ENCODE peak calls at places on chromosomes 3 and 15, in four cellular contexts. P is GM12864, Y is ascending aorta, U is choroid plexus epithelial cell. R is an unnamed sample.

GRCh38 chr3:71930056-71930991 is 145.4 kb upstream of the PROK2 start:
- DNase-seq in P (no peak), Y (no peak), U (peak), R (peak)

GRCh38 chr3:111762535-111762934 is 96.5 kb upstream of the PHLDB2 start:
- DNase-seq in P (no peak), Y (no peak), U (peak), R (no peak)

GRCh38 chr15:58185439-58185838 is 47.3 kb downstream of the AQP9 start:
- DNase-seq in P (no peak), Y (no peak), U (peak), R (peak)

GRCh38 chr3:184360834-184361531 is 422 bp downstream of the CLCN2 start:
- DNase-seq in P (no peak), Y (no peak), U (no peak), R (no peak)

GRCh38 chr3:31011383-31011782 is 116.9 kb upstream of the GADL1 start:
- DNase-seq in P (no peak), Y (no peak), U (no peak), R (no peak)

GRCh38 chr3:72836923-72837322 is 11.3 kb downstream of the SHQ1 start:
- DNase-seq in P (no peak), Y (peak), U (no peak), R (no peak)

GRCh38 chr15:92304239-92304975 is 89.3 kb upstream of the ST8SIA2 start:
- DNase-seq in P (no peak), Y (no peak), U (no peak), R (no peak)

GRCh38 chr15:68681836-68682235 is 103.0 kb downstream of the CORO2B start:
- DNase-seq in P (no peak), Y (no peak), U (no peak), R (no peak)

GRCh38 chr15:34813446-34814190 is 18.3 kb upstream of the ACTC1 start:
- DNase-seq in P (no peak), Y (no peak), U (no peak), R (no peak)

GRCh38 chr3:113241292-113242033 is 30.1 kb downstream of the BOC start:
- DNase-seq in P (no peak), Y (no peak), U (no peak), R (no peak)

GRCh38 chr3:112775011-112775742 is 71.5 kb downstream of the CD200R1L start:
- DNase-seq in P (no peak), Y (peak), U (peak), R (no peak)

GRCh38 chr15:28983432-28984311 is 97.9 kb downstream of the APBA2 start:
- DNase-seq in P (no peak), Y (no peak), U (no peak), R (no peak)
- TF ChIP-seq CTCF in P (no peak), Y (no peak), U (peak), R (no peak)

GRCh38 chr3:143120716-143121239 is 1.2 kb downstream of the CHST2 start:
- DNase-seq in P (no peak), Y (peak), U (peak), R (peak)
- TF ChIP-seq CTCF in P (peak), Y (no peak), U (peak), R (peak)

GRCh38 chr15:54594115-54594514 is 602.6 kb downstream of the RSL24D1 start:
- DNase-seq in P (no peak), Y (no peak), U (no peak), R (no peak)
- TF ChIP-seq CTCF in P (no peak), Y (no peak), U (no peak), R (no peak)

GRCh38 chr15:93495799-93496637 is 407.0 kb upstream of the RGMA start:
- DNase-seq in P (no peak), Y (no peak), U (no peak), R (no peak)
- TF ChIP-seq CTCF in P (no peak), Y (no peak), U (no peak), R (no peak)

GRCh38 chr15:80168421-80168820 is 15.6 kb downstream of the FAH start:
- DNase-seq in P (no peak), Y (no peak), U (no peak), R (no peak)
- TF ChIP-seq CTCF in P (no peak), Y (no peak), U (no peak), R (no peak)

DNA sequence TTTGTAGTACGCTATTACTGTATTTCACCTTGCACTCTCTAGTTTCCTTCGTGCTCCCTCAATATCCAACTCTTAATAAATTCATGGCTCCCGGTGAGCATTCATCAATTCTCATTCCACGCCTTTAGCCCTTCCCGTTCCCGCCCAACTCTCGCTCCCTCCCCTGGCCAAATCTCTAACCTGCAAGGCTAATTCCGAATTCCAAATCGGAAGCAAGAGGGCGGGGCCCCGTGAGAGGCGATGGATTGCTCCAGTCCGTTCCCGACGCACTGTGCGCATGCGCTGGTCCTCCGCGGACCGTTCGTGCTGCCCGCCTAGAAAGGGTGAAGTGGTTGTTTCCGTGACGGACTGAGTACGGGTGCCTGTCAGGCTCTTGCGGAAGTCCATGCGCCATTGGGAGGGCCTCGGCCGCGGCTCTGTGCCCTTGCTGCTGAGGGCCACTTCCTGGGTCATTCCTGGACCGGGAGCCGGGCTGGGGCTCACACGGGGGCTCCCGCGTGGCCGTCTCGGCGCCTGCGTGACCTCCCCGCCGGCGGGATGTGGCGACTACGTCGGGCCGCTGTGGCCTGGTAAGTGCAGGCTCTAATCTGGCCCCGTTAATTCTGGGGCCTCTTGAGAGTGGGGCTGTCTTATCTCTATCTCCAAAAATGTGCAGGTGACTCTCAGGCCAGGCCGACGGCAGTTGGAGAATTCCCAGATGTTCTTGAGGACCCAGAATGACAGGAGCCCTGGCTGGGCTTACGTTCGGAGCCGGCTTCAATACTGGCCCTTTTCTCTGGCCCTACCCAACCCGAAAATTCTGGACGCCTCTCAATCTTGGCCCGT is at the start of gene OPA1:
- DNase-seq in P (peak), Y (peak), U (peak), R (peak)
- TF ChIP-seq CTCF in P (no peak), Y (no peak), U (peak), R (no peak)

GRCh38 chr3:4314688-4315087 is 11.5 kb downstream of the SETMAR start:
- DNase-seq in P (no peak), Y (no peak), U (no peak), R (no peak)
- TF ChIP-seq CTCF in P (no peak), Y (no peak), U (peak), R (no peak)

DNA sequence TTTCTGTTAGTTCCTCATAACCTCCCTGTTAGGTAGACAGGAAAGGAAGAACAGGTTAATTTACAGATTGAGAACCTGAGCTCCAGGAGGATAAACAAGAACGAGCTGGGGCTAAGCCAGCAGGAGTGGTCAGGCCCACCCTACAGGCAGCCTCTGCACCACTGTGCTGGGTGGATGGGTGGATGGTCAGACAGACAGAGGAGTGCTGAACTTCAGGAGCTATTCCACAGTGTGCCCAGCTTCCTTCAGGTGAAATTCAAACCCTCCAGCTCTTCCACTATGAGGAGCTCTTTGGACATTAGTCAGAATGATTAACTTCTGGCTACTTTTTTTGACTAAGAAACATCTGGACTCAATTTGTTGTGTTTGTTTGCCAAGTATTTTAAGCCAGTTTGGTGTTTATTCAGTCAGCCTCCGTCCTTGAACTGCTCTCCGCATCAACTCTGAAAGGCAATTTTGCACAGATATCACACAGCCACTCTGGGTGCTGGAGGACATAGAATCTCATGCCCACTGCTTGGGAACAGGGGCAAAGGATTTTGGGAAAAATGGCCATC is 361.9 kb downstream of the CLSTN2 start:
- DNase-seq in P (no peak), Y (no peak), U (peak), R (no peak)
- TF ChIP-seq CTCF in P (no peak), Y (no peak), U (no peak), R (no peak)

GRCh38 chr3:183085634-183086390 is 13.5 kb downstream of the MCCC1 start:
- DNase-seq in P (peak), Y (no peak), U (peak), R (peak)
- TF ChIP-seq CTCF in P (peak), Y (no peak), U (peak), R (peak)

GRCh38 chr3:49668414-49668797 is 5.7 kb upstream of the APEH start:
- DNase-seq in P (no peak), Y (no peak), U (no peak), R (no peak)
- TF ChIP-seq CTCF in P (no peak), Y (no peak), U (no peak), R (no peak)